ENCODE peak calls at places on chromosomes 12 and 14, in five cellular contexts. T, F, S, P and G are unnamed samples.

GRCh38 chr12:32820376-32820931 is 64.8 kb upstream of the YARS2 start:
- DNase-seq in T (no peak), F (no peak), S (no peak), P (no peak), G (no peak)

GRCh38 chr12:22626429-22626828 is 1.5 kb downstream of the ETNK1 start:
- DNase-seq in T (no peak), F (peak), S (peak), P (no peak), G (no peak)

GRCh38 chr14:59631237-59631636 is 54.6 kb upstream of the CCDC175 start:
- DNase-seq in T (no peak), F (no peak), S (no peak), P (no peak), G (no peak)

GRCh38 chr12:116346751-116347150 is 69.3 kb upstream of the MED13L start:
- DNase-seq in T (no peak), F (peak), S (peak), P (no peak), G (no peak)

GRCh38 chr14:66600416-66600815 is 92.5 kb downstream of the GPHN start:
- DNase-seq in T (no peak), F (no peak), S (no peak), P (no peak), G (no peak)

GRCh38 chr12:79689041-79689476 is 1.7 kb downstream of the PAWR start:
- DNase-seq in T (no peak), F (peak), S (no peak), P (no peak), G (no peak)

GRCh38 chr14:104937161-104937560 is 12.5 kb downstream of the PLD4 start:
- DNase-seq in T (no peak), F (no peak), S (no peak), P (no peak), G (no peak)

GRCh38 chr12:98154850-98155249 is 360.5 kb upstream of the TMPO start:
- DNase-seq in T (no peak), F (peak), S (peak), P (no peak), G (no peak)

GRCh38 chr12:1044697-1045096 is 53.7 kb downstream of the ERC1 start:
- DNase-seq in T (no peak), F (peak), S (no peak), P (no peak), G (no peak)